ENCODE peak calls at places on chromosome 17, in four cellular contexts. Z is colonic mucosa, N is non-pigmented ciliary epithelial cell, Y is glomerular endothelial cell. G is an unnamed sample.
A peak's percentile ranks its signal among the peaks of the same experiment; 100 is the strongest.

GRCh38 chr17:67272312-67273050 is 27.5 kb upstream of the HELZ start:
- DNase-seq in N (no peak), Y (no peak), Z (no peak), G (no peak)

GRCh38 chr17:1216209-1216937 is 36.6 kb upstream of the ABR start:
- DNase-seq in Y (no peak), N (no peak), Z (no peak), G (no peak)

GRCh38 chr17:21176996-21177395 is 37.0 kb downstream of the TMEM11 start:
- DNase-seq in N (no peak), Y (no peak), Z (no peak), G (no peak)

GRCh38 chr17:4187076-4187475 is 44.1 kb downstream of the CYB5D2 start:
- DNase-seq in Z (no peak), N (no peak), Y (no peak), G (no peak)

GRCh38 chr17:16304832-16305231 is 48.4 kb downstream of the CENPV start:
- DNase-seq in N (no peak), Z (no peak), Y (no peak), G (no peak)

GRCh38 chr17:7133424-7133823 is 18.8 kb upstream of the ASGR2 start:
- DNase-seq in N (no peak), Z (no peak), Y (no peak), G (no peak)

GRCh38 chr17:43517161-43517560 is 29.0 kb downstream of the ETV4 start:
- DNase-seq in Z (no peak), Y (no peak), N (no peak), G (no peak)

GRCh38 chr17:66724581-66725341 is 110.2 kb upstream of the CACNG5 start:
- DNase-seq in Y (no peak), Z (peak; percentile 44), N (no peak), G (peak; percentile 29)

GRCh38 chr17:17906418-17907215 is 65.6 kb downstream of the TOM1L2 start:
- DNase-seq in Z (no peak), N (no peak), Y (no peak), G (no peak)

GRCh38 chr17:80793851-80794267 is 197.8 kb upstream of the CHMP6 start:
- DNase-seq in N (no peak), Z (no peak), Y (no peak), G (no peak)

GRCh38 chr17:74417178-74418045 is 14.5 kb upstream of the GPRC5C start:
- DNase-seq in Z (peak; percentile 71), Y (no peak), N (no peak), G (peak; percentile 60)

GRCh38 chr17:82793974-82794620 is 42.2 kb downstream of the TBCD start:
- DNase-seq in Z (no peak), N (no peak), Y (no peak), G (no peak)

GRCh38 chr17:49516190-49516589 is 21.1 kb downstream of the NGFR start:
- DNase-seq in N (no peak), Y (no peak), Z (no peak), G (no peak)

GRCh38 chr17:17551361-17551760 is 40.1 kb downstream of the PEMT start:
- DNase-seq in Y (no peak), Z (no peak), N (no peak), G (no peak)

GRCh38 chr17:49746791-49747490 is 17.0 kb downstream of the FAM117A start:
- DNase-seq in Z (no peak), N (no peak), Y (no peak), G (peak; percentile 34)

GRCh38 chr17:46163316-46163715 is 29.9 kb downstream of the KANSL1 start:
- DNase-seq in Z (no peak), Y (no peak), N (no peak), G (no peak)

GRCh38 chr17:34760931-34761500 is 181.6 kb downstream of the TMEM132E start:
- DNase-seq in Z (no peak), N (no peak), Y (no peak), G (no peak)

GRCh38 chr17:67718325-67718941 is 697 bp downstream of the NOL11 start:
- DNase-seq in Z (peak; percentile 34), N (no peak), Y (no peak), G (no peak)

GRCh38 chr17:44933824-44934744 is 13.5 kb downstream of the KIF18B start:
- DNase-seq in Z (no peak), N (no peak), Y (no peak), G (peak; percentile 10)

GRCh38 chr17:81396722-81397313 is 1.6 kb downstream of the BAHCC1 start:
- DNase-seq in Z (peak; percentile 60), N (no peak), Y (no peak), G (no peak)

GRCh38 chr17:18995220-18995619 is 9.3 kb downstream of the FAM83G start:
- DNase-seq in Y (no peak), Z (no peak), N (no peak), G (no peak)

GRCh38 chr17:28001149-28001548 is 41.3 kb upstream of the NLK start:
- DNase-seq in Y (no peak), Z (no peak), N (no peak), G (no peak)

GRCh38 chr17:31321481-31321880 is at the start of gene EVI2A:
- DNase-seq in Z (peak; percentile 36), Y (peak; percentile 18), N (no peak), G (no peak)

GRCh38 chr17:42609182-42609813 is at the start of the genes RETREG3 and TUBG1:
- DNase-seq in Y (peak; percentile 89), N (peak; percentile 97), Z (peak; percentile 99), G (peak; percentile 99)

GRCh38 chr17:81295031-81295677 is at the start of gene SLC38A10:
- DNase-seq in N (no peak), Y (no peak), Z (peak; percentile 96), G (peak; percentile 96)

GRCh38 chr17:1000597-1001490 is 3.9 kb downstream of the TIMM22 start:
- DNase-seq in Y (no peak), N (no peak), Z (no peak), G (no peak)

GRCh38 chr17:39404542-39405378 is 3.3 kb upstream of the FBXL20 start:
- DNase-seq in Z (no peak), N (peak; percentile 67), Y (no peak), G (no peak)

GRCh38 chr17:47213540-47213939 is 4.4 kb downstream of the MYL4 start:
- DNase-seq in Z (no peak), Y (no peak), N (no peak), G (no peak)

GRCh38 chr17:73532441-73532901 is 111.8 kb downstream of the SDK2 start:
- DNase-seq in Z (no peak), N (no peak), Y (no peak), G (no peak)

G was measured in mucosa of descending colon.